ENCODE peak calls at places on chromosomes 6 and 20, in five cellular contexts. L is mammary epithelial cell, B is psoas muscle, R is hepatocyte, F is heart right ventricle. Y is an unnamed sample.
A peak's percentile ranks its signal among the peaks of the same experiment; 100 is the strongest.

GRCh38 chr6:155185544-155185943 is 78.3 kb upstream of the CLDN20 start:
- DNase-seq in L (peak; percentile 34), B (no peak), R (peak; percentile 79), F (no peak), Y (no peak)

GRCh38 chr6:113120577-113121285 is 736.4 kb upstream of the MARCKS start:
- DNase-seq in L (peak; percentile 97), B (no peak), R (peak; percentile 5), F (no peak), Y (peak; percentile 82)

GRCh38 chr20:4157516-4157915 is 142.2 kb upstream of the RNF24 start:
- DNase-seq in L (no peak), B (no peak), R (no peak), F (no peak), Y (no peak)

GRCh38 chr6:156396791-156397418 is 380.3 kb upstream of the ARID1B start:
- DNase-seq in L (no peak), B (no peak), R (no peak), F (no peak), Y (no peak)

GRCh38 chr6:154167163-154167562 is 128.1 kb downstream of the OPRM1 start:
- DNase-seq in L (no peak), B (no peak), R (no peak), F (no peak), Y (no peak)

GRCh38 chr6:16999486-17000436 is 102.1 kb upstream of the STMND1 start:
- DNase-seq in L (peak; percentile 50), B (no peak), R (no peak), F (no peak), Y (no peak)

GRCh38 chr6:144119376-144119775 is 24.0 kb upstream of the SF3B5 start:
- DNase-seq in L (no peak), B (no peak), R (no peak), F (no peak), Y (no peak)

GRCh38 chr6:90080876-90081464 is 186.7 kb downstream of the GJA10 start:
- DNase-seq in L (no peak), B (no peak), R (no peak), F (no peak), Y (no peak)

GRCh38 chr6:149480502-149481280 is 4.1 kb downstream of the ZC3H12D start:
- DNase-seq in L (no peak), B (no peak), R (no peak), F (no peak), Y (no peak)

GRCh38 chr6:111361648-111362047 is 121.4 kb downstream of the REV3L start:
- DNase-seq in L (peak; percentile 17), B (no peak), R (peak; percentile 52), F (peak; percentile 38), Y (peak; percentile 54)

GRCh38 chr6:127201321-127201720 is 65.3 kb upstream of the RNF146 start:
- DNase-seq in L (peak; percentile 28), B (no peak), R (no peak), F (no peak), Y (peak; percentile 27)

GRCh38 chr20:9329356-9330092 is 184.9 kb upstream of the LAMP5 start:
- DNase-seq in L (no peak), B (no peak), R (no peak), F (no peak), Y (no peak)

GRCh38 chr6:111269401-111269970 is 182.2 kb downstream of the SLC16A10 start:
- DNase-seq in L (no peak), B (no peak), R (no peak), F (no peak), Y (no peak)

GRCh38 chr6:65259080-65259479 is 447.9 kb downstream of the EYS start:
- DNase-seq in L (no peak), B (no peak), R (peak; percentile 11), F (no peak), Y (no peak)

GRCh38 chr20:45218636-45219035 is 2.5 kb upstream of the SEMG2 start:
- DNase-seq in L (no peak), B (no peak), R (no peak), F (no peak), Y (no peak)

GRCh38 chr6:30724906-30725667 is 4.9 kb downstream of the TUBB start:
- DNase-seq in L (no peak), B (no peak), R (no peak), F (no peak), Y (no peak)

GRCh38 chr6:84816196-84816745 is 51.9 kb upstream of the TBX18 start:
- DNase-seq in L (no peak), B (no peak), R (no peak), F (no peak), Y (no peak)

GRCh38 chr6:169234634-169235033 is 19.0 kb downstream of the THBS2 start:
- DNase-seq in L (no peak), B (no peak), R (no peak), F (no peak), Y (peak; percentile 35)

GRCh38 chr6:49986551-49986950 is 17.1 kb upstream of the DEFB113 start:
- DNase-seq in L (no peak), B (no peak), R (no peak), F (no peak), Y (no peak)

GRCh38 chr6:49987749-49988148 is 18.3 kb upstream of the DEFB113 start:
- DNase-seq in L (no peak), B (no peak), R (no peak), F (no peak), Y (no peak)

GRCh38 chr6:49988900-49989299 is 19.5 kb upstream of the DEFB113 start:
- DNase-seq in L (no peak), B (no peak), R (no peak), F (no peak), Y (no peak)
- H3K27ac ChIP-seq in L (no peak overlapping the region), B (no peak overlapping the region), R (no peak overlapping the region), F (no peak overlapping the region), Y (no peak overlapping the region)

GRCh38 chr6:133242761-133243590 is 1.8 kb downstream of the EYA4 start:
- DNase-seq in L (no peak), B (peak; percentile 82), R (no peak), F (peak; percentile 6), Y (no peak)

GRCh38 chr6:133243723-133244122 is 2.6 kb downstream of the EYA4 start:
- DNase-seq in L (no peak), B (no peak), R (no peak), F (no peak), Y (no peak)

GRCh38 chr6:133244502-133244901 is 3.3 kb downstream of the EYA4 start:
- DNase-seq in L (no peak), B (no peak), R (no peak), F (no peak), Y (no peak)

GRCh38 chr6:133247581-133247980 is 6.4 kb downstream of the EYA4 start:
- DNase-seq in L (no peak), B (no peak), R (no peak), F (no peak), Y (no peak)

DNA sequence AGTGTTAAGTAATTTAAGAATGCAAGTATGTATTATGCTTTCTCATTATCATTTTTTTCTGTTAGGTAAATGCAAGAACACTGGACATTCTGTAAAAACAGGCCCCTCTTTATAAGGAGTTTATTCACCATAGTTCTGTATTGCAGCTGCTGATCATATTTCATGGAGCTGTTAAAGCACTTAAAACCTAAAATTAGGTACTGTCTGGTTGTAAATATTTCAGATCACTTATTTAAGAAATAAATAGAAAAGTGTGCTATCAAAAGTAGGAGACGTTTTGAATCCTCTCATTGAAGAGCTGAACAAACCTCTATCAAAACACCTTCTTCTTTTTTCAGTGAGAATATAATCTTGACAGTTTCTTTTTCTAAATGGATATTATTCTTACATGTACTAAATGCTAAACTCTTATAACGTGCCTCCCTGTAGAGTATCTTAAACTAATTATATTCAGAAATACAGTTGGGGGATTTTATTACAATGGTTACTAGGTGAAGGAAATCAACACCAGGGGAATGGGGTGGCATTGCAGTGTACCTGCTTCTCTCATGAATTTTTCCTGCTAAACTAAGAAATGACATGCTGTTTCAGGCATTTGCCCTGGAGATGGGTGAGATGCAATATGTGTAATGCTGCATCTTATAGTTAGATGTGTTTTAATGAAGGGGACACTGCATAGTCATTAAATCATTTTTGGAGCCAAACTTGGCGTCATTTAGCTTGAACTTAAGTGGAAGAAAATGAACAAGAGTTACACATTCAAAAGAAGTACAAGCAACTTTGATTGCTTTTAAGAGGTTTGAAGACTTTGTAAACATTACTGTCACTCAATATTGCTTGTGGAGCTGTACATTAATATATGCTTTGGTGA is 4.1 kb downstream of the EYA4 start:
- DNase-seq in L (no peak), B (no peak), R (no peak), F (no peak), Y (no peak)
- H3K4me3 ChIP-seq in L (no peak overlapping the region), B (peak overlapping the region; percentile 93), R (no peak overlapping the region), F (no peak overlapping the region), Y (no peak overlapping the region)

GRCh38 chr6:35368038-35368887 is 25.9 kb downstream of the PPARD start:
- DNase-seq in L (peak; percentile 46), B (no peak), R (peak; percentile 45), F (no peak), Y (peak; percentile 82)

GRCh38 chr6:35370799-35371493 is 28.6 kb downstream of the PPARD start:
- DNase-seq in L (no peak), B (no peak), R (no peak), F (peak; percentile 30), Y (no peak)

GRCh38 chr6:35372633-35373032 is 30.3 kb downstream of the PPARD start:
- DNase-seq in L (no peak), B (no peak), R (no peak), F (no peak), Y (no peak)

GRCh38 chr6:35371494-35372262 is 29.3 kb downstream of the PPARD start:
- DNase-seq in L (no peak), B (no peak), R (no peak), F (no peak), Y (no peak)

GRCh38 chr6:35370124-35370741 is 27.9 kb downstream of the PPARD start:
- DNase-seq in L (peak; percentile 95), B (peak; percentile 96), R (peak; percentile 50), F (peak; percentile 80), Y (peak; percentile 85)
- H3K27ac ChIP-seq in L (peak overlapping the region; percentile 76), B (peak overlapping the region; percentile 83), R (peak overlapping the region; percentile 42), F (no peak overlapping the region), Y (peak overlapping the region; percentile 66)

GRCh38 chr20:62861732-62862336 is at the start of gene TCFL5:
- DNase-seq in L (peak; percentile 76), B (peak; percentile 95), R (peak; percentile 94), F (peak; percentile 86), Y (peak; percentile 88)

GRCh38 chr20:62860391-62860923 is 1.2 kb downstream of the TCFL5 start:
- DNase-seq in L (peak; percentile 32), B (peak; percentile 52), R (no peak), F (no peak), Y (no peak)

GRCh38 chr20:62858059-62858458 is 3.6 kb downstream of the TCFL5 start:
- DNase-seq in L (no peak), B (no peak), R (no peak), F (no peak), Y (no peak)

GRCh38 chr20:62859721-62860120 is 1.9 kb downstream of the TCFL5 start:
- DNase-seq in L (no peak), B (peak; percentile 22), R (no peak), F (no peak), Y (no peak)

DNA sequence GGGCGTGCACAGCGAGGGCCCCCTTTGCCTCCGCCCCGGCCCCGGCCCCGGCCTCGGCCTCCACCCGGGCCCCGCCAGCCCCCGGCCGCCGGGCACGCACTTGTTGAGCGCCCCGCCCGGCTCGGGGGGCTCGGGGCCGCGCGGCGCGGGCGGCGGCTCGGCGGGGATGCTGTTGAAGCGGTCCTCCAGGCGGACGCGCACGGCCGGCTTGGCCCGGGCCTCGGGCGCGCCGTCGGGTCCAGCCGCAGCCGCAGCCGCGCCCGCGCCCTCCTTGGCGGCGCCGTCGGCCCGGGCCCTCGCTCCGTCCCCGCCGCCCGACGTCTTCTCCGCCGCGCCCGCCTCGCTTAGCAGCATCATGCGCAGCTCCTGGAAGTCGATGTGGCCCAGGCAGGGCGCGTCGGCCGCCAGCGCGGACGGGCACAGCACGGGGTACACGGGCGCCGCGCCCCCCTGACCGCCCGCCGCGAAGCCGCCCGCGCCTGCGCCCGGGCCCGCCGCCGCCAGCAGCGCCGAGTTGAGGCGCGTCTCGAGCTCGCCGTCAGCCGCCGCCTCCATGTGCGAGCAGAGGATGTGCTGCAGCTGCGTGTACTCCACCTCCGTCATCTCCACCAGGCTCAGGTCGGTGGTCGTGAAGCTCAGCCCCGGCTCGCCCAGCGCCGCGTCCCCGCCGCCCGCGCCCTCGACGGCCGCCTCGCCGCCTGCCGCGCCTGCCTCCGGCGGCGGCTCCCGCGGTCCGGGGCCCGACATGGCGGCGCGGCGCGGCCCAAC is 514 bp downstream of the TCFL5 start:
- DNase-seq in L (no peak), B (peak; percentile 70), R (peak; percentile 62), F (no peak), Y (no peak)
- H3K4me3 ChIP-seq in L (peak overlapping the region; percentile 51), B (peak overlapping the region; percentile 59), R (peak overlapping the region; percentile 52), F (no peak overlapping the region), Y (peak overlapping the region; percentile 66)